ENCODE peak calls at places on chromosome 9, in nine cellular contexts. F, R, A, K, H, O, W, B and L are unnamed samples.

GRCh38 chr9:38125889-38126288 is 56.9 kb upstream of the SHB start:
- DNase-seq in F (no peak), R (no peak), A (no peak), K (no peak), H (no peak), O (no peak), W (no peak), B (no peak), L (no peak)

GRCh38 chr9:125755340-125755739 is 8.2 kb downstream of the PBX3 start:
- DNase-seq in F (no peak), R (no peak), A (peak; percentile 35), K (no peak), H (no peak), O (no peak), W (no peak), B (no peak), L (no peak)

GRCh38 chr9:137550958-137551655 is 572 bp upstream of the MRPL41 start:
- DNase-seq in F (peak; percentile 89), R (no peak), A (peak; percentile 13), K (no peak), H (no peak), O (no peak), W (peak; percentile 81), B (no peak), L (peak; percentile 87)

GRCh38 chr9:134836406-134836970 is 44.1 kb upstream of the FCN2 start:
- DNase-seq in F (no peak), R (no peak), A (no peak), K (no peak), H (no peak), O (no peak), W (peak; percentile 11), B (no peak), L (no peak)

GRCh38 chr9:71791875-71792274 is 23.6 kb upstream of the CEMIP2 start:
- DNase-seq in F (no peak), R (no peak), A (no peak), K (no peak), H (no peak), O (no peak), W (no peak), B (no peak), L (no peak)

GRCh38 chr9:110971234-110971633 is 67.0 kb downstream of the LPAR1 start:
- DNase-seq in F (no peak), R (no peak), A (no peak), K (no peak), H (no peak), O (no peak), W (no peak), B (no peak), L (no peak)

GRCh38 chr9:70217029-70217428 is 41.7 kb upstream of the SMC5 start:
- DNase-seq in F (no peak), R (no peak), A (no peak), K (no peak), H (no peak), O (no peak), W (peak; percentile 19), B (no peak), L (no peak)

GRCh38 chr9:89372230-89372816 is 54.0 kb downstream of the SECISBP2 start:
- DNase-seq in F (no peak), R (no peak), A (no peak), K (no peak), H (no peak), O (no peak), W (no peak), B (no peak), L (no peak)

GRCh38 chr9:128722380-128723351 is 1.3 kb downstream of the ZDHHC12 start:
- DNase-seq in F (no peak), R (no peak), A (no peak), K (no peak), H (no peak), O (no peak), W (no peak), B (no peak), L (no peak)

GRCh38 chr9:33161011-33161588 is 6.0 kb downstream of the B4GALT1 start:
- DNase-seq in F (peak; percentile 88), R (peak; percentile 53), A (peak; percentile 97), K (peak; percentile 62), H (peak; percentile 93), O (peak; percentile 86), W (peak; percentile 70), B (peak; percentile 97), L (peak; percentile 81)

GRCh38 chr9:116870566-116870965 is 183.5 kb downstream of the TRIM32 start:
- DNase-seq in F (no peak), R (no peak), A (no peak), K (no peak), H (no peak), O (no peak), W (no peak), B (no peak), L (no peak)

GRCh38 chr9:35114921-35115341 is 731 bp downstream of the ATOSB start:
- DNase-seq in F (no peak), R (peak; percentile 80), A (no peak), K (peak; percentile 42), H (no peak), O (peak; percentile 87), W (peak; percentile 64), B (peak; percentile 67), L (peak; percentile 36)

GRCh38 chr9:35114113-35114847 is 1.4 kb downstream of the ATOSB start:
- DNase-seq in F (peak; percentile 87), R (peak; percentile 84), A (peak; percentile 76), K (peak; percentile 64), H (peak; percentile 83), O (peak; percentile 92), W (peak; percentile 79), B (peak; percentile 98), L (peak; percentile 87)

GRCh38 chr9:35111006-35111933 is 4.4 kb downstream of the ATOSB start:
- DNase-seq in F (peak; percentile 95), R (peak; percentile 98), A (peak; percentile 97), K (peak; percentile 99), H (peak; percentile 90), O (peak; percentile 99), W (peak; percentile 98), B (peak; percentile 99), L (peak; percentile 99)

GRCh38 chr9:35110327-35110758 is 5.3 kb downstream of the ATOSB start:
- DNase-seq in F (peak; percentile 59), R (no peak), A (no peak), K (peak; percentile 26), H (no peak), O (peak; percentile 89), W (peak; percentile 57), B (peak; percentile 59), L (no peak)

DNA sequence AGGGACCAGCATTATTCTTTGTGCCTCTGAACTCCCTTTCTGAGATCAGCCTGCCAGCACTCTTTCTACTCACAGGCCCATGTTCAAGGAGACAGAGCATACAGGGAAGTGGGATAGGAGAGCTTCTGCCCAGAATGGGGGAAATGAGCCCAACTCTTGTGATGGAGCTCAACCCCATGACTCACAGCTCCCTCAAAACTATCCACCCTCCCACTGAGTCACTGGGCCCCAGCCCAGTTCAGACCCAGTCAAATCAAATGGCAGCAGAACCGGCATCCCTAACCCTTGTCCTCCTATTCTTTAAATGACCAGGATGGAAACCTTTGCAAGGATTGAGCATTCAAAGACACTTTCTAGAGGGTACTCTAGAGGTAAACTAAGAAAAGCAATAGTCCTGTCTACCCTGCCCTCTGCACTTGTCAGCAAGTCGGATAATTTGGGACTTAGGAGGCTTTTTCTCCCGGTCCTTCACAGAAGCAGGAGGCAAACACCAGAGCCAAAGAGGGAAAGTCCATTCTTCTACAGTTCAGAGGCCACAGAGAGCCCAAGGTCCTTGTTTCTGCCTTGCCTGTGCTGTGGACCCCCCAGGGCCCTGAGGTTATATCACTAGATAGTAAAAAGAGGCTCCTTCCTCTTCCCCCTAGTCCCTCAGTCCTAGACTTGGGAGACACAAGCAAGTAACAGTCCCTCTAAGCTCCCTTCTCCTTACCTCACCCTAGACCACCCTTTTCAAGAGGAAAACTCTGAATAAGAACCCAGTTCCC is 3.2 kb downstream of the ATOSB start:
- DNase-seq in F (no peak), R (no peak), A (no peak), K (no peak), H (no peak), O (peak; percentile 76), W (peak; percentile 46), B (peak; percentile 79), L (no peak)
- H3K4me3 ChIP-seq in F (no peak overlapping the region), R (peak overlapping the region; percentile 93), A (peak overlapping the region; percentile 28), K (no peak overlapping the region), H (peak overlapping the region; percentile 52), O (peak overlapping the region; percentile 92), W (no peak overlapping the region), B (no peak overlapping the region), L (no peak overlapping the region)

GRCh38 chr9:16254674-16255073 is 615.8 kb downstream of the BNC2 start:
- DNase-seq in F (no peak), R (no peak), A (no peak), K (no peak), H (no peak), O (no peak), W (no peak), B (no peak), L (peak; percentile 27)

GRCh38 chr9:16252631-16253030 is 617.8 kb downstream of the BNC2 start:
- DNase-seq in F (no peak), R (no peak), A (no peak), K (no peak), H (no peak), O (no peak), W (no peak), B (no peak), L (no peak)

GRCh38 chr9:16258191-16258590 is 612.3 kb downstream of the BNC2 start:
- DNase-seq in F (no peak), R (no peak), A (no peak), K (no peak), H (no peak), O (no peak), W (no peak), B (no peak), L (no peak)

GRCh38 chr9:16257604-16258003 is 612.9 kb downstream of the BNC2 start:
- DNase-seq in F (peak; percentile 41), R (no peak), A (no peak), K (no peak), H (no peak), O (no peak), W (no peak), B (peak; percentile 36), L (no peak)

DNA sequence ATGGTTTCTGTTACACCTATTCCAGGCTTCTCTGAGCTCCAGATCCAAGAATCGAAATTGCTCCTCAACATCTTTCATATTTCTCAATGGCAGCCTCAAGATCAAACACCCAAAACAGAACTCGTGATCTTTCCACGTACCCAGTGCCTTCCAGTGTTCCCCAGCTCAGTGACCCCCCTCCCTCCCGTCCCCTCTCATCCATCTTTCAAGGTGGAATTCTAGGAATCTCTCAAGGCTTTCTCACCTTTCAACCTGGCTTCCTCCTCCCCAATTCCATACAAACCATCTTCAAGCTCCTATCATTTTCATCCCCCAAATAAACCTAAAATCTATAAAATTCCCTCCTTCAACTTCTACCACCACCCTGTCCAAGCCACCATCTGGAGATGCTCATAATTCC is 615.3 kb downstream of the BNC2 start:
- DNase-seq in F (no peak), R (no peak), A (no peak), K (no peak), H (no peak), O (no peak), W (no peak), B (no peak), L (no peak)
- H3K4me3 ChIP-seq in F (no peak overlapping the region), R (no peak overlapping the region), A (no peak overlapping the region), K (no peak overlapping the region), H (no peak overlapping the region), O (no peak overlapping the region), W (no peak overlapping the region), B (no peak overlapping the region), L (no peak overlapping the region)

GRCh38 chr9:129887210-129888084 is 52.2 kb downstream of the USP20 start:
- DNase-seq in F (peak; percentile 69), R (no peak), A (no peak), K (no peak), H (no peak), O (no peak), W (no peak), B (peak; percentile 87), L (no peak)
- H3K4me3 ChIP-seq in F (no peak overlapping the region), R (peak overlapping the region; percentile 66), A (no peak overlapping the region), K (peak overlapping the region; percentile 14), H (no peak overlapping the region), O (peak overlapping the region; percentile 35), W (peak overlapping the region; percentile 46), B (no peak overlapping the region), L (no peak overlapping the region)

GRCh38 chr9:121598167-121599000 is 53.0 kb upstream of the DAB2IP start:
- DNase-seq in F (no peak), R (peak; percentile 83), A (peak; percentile 57), K (peak; percentile 89), H (peak; percentile 67), O (peak; percentile 91), W (peak; percentile 83), B (peak; percentile 48), L (no peak)
- H3K4me3 ChIP-seq in F (no peak overlapping the region), R (peak overlapping the region; percentile 76), A (peak overlapping the region; percentile 26), K (peak overlapping the region; percentile 69), H (peak overlapping the region; percentile 57), O (peak overlapping the region; percentile 79), W (peak overlapping the region; percentile 86), B (no peak overlapping the region), L (no peak overlapping the region)